ENCODE peak calls at places on chromosome 11, in four cellular contexts. R is HepG2, O is GM12878, B is K562. D is an unnamed sample.

GRCh38 chr11:38278457-38279141 is 1680.6 kb upstream of the RAG2 start:
- DNase-seq in O (no peak), R (no peak), B (no peak), D (no peak)

GRCh38 chr11:64034411-64034811 is 1.3 kb upstream of the FLRT1 start:
- DNase-seq in R (no peak), O (no peak), B (peak), D (peak)

GRCh38 chr11:86524603-86525352 is 147.6 kb downstream of the ME3 start:
- DNase-seq in R (peak), O (no peak), B (no peak), D (no peak)

GRCh38 chr11:121904148-121904547 is 211.9 kb downstream of the BLID start:
- DNase-seq in R (no peak), B (no peak), O (no peak), D (no peak)

GRCh38 chr11:30983143-30983542 is 386.4 kb downstream of the DCDC1 start:
- DNase-seq in B (no peak), R (no peak), O (no peak), D (no peak)

GRCh38 chr11:64409707-64410395 is 50.9 kb downstream of the RPS6KA4 start:
- DNase-seq in O (no peak), R (no peak), B (no peak), D (no peak)

GRCh38 chr11:110445428-110445827 is 15.7 kb downstream of the FDX1 start:
- DNase-seq in B (no peak), O (no peak), R (no peak), D (no peak)

GRCh38 chr11:36041988-36042606 is 98.2 kb downstream of the LDLRAD3 start:
- DNase-seq in O (no peak), R (no peak), B (peak), D (no peak)

GRCh38 chr11:47415949-47416472 is 7.6 kb downstream of the SLC39A13 start:
- DNase-seq in B (no peak), O (no peak), R (no peak), D (no peak)

GRCh38 chr11:16871368-16871767 is 132.9 kb downstream of the C11orf58 start:
- DNase-seq in O (no peak), R (no peak), B (no peak), D (no peak)

GRCh38 chr11:75031771-75032549 is 43.2 kb downstream of the NEU3 start:
- DNase-seq in B (peak), R (peak), O (no peak), D (peak)

GRCh38 chr11:117809236-117810055 is 12.4 kb upstream of the DSCAML1 start:
- DNase-seq in O (no peak), R (no peak), B (peak), D (peak)

GRCh38 chr11:86696451-86696850 is 24.0 kb upstream of the ME3 start:
- DNase-seq in O (no peak), R (no peak), B (no peak), D (no peak)

GRCh38 chr11:67507242-67507890 is 596 bp downstream of the CDK2AP2 start:
- DNase-seq in O (no peak), B (peak), R (no peak), D (peak)

GRCh38 chr11:19659529-19659928 is 53.1 kb upstream of the NAV2 start:
- DNase-seq in R (no peak), B (no peak), O (no peak), D (no peak)

GRCh38 chr11:67544591-67545242 is 21.5 kb upstream of the CABP2 start:
- DNase-seq in O (no peak), B (no peak), R (no peak), D (no peak)

GRCh38 chr11:62933285-62933684 is 12.1 kb upstream of the CHRM1 start:
- DNase-seq in B (no peak), R (no peak), O (no peak), D (no peak)

GRCh38 chr11:45174168-45174835 is 27.9 kb downstream of the PRDM11 start:
- DNase-seq in O (no peak), R (no peak), B (no peak), D (no peak)

GRCh38 chr11:71060358-71060757 is 192.0 kb downstream of the SHANK2 start:
- DNase-seq in O (no peak), R (no peak), B (no peak), D (no peak)

GRCh38 chr11:134485316-134485715 is 73.3 kb upstream of the B3GAT1 start:
- DNase-seq in O (no peak), B (no peak), R (no peak), D (no peak)

GRCh38 chr11:118437046-118437735 is 899 bp downstream of the KMT2A start:
- DNase-seq in B (peak), O (no peak), R (peak), D (peak)

GRCh38 chr11:6736495-6737121 is 35.2 kb downstream of the OR2AG2 start:
- DNase-seq in B (no peak), O (no peak), R (no peak), D (no peak)

GRCh38 chr11:69862797-69863543 is 43.8 kb upstream of the FGF3 start:
- DNase-seq in B (no peak), R (no peak), O (no peak), D (no peak)

DNA sequence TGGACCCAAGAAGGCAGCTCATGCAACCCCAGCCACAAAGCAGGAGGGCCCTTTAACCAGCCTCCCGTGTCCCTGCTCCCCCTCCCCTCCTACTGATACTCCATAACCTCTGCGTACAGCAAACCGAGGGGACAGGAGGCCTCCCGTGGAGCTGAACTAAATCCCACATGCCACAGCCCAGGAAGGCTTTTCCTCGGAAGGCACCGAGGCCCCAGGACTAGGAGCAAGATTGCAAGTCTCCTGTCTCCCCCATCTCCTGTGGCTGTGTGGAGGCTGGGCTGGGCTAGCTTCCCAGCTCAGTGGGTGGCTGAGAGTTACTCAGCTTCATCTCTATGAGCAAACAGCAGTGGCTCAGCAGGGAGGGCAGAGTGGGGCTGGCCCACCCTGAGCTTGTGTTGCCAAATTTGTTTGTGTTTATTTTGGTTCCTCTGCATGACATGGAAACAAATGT is 62.7 kb upstream of the NECTIN1 start:
- DNase-seq in O (no peak), B (no peak), R (no peak), D (no peak)
- TF ChIP-seq TCF7 in O (no peak), B (no peak), R (no peak), D (no peak)

DNA sequence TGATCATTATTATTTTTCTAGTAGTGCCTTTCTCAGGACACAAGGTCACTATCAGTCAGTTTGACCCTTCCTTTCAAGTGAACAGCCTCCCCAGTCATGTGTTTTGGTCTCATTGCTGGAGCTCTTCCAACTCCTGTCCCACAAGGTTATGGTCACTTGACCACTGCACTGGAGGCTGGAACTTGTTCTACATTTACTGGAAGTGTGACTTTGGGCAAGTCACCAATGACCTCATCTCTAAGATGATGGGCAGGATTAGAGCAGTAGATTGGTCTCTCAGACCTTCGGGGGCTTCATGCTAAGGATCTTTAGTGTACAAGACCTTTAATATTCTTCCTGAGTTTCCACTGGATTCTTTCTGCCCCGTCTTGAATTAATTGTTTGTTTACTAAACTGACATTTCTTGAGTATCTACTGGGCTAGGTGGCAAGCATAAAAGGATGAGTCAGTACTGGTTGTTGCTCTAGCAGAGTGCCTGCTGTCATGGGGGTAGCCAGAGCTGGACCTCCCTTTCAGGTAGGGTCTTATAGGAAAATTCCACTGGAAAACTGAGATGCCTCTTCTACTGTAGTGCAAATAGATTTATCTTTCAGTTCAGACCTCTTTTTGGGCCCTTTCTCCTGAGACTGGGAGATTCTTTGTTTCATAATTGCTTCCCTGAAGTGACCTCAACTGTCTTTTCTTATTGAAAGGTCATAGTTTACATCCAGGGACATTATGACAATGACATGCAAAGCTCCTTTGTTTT is 106.8 kb downstream of the GRAMD1B start:
- DNase-seq in R (no peak), O (no peak), B (no peak), D (no peak)
- TF ChIP-seq USF2 in R (no peak), O (no peak), B (no peak), D (no peak)

GRCh38 chr11:93326681-93327080 is 3.9 kb upstream of the DEUP1 start:
- DNase-seq in B (no peak), R (no peak), O (no peak), D (no peak)

GRCh38 chr11:93329936-93330445 is 551 bp upstream of the DEUP1 start:
- DNase-seq in R (no peak), B (peak), O (no peak), D (peak)

DNA sequence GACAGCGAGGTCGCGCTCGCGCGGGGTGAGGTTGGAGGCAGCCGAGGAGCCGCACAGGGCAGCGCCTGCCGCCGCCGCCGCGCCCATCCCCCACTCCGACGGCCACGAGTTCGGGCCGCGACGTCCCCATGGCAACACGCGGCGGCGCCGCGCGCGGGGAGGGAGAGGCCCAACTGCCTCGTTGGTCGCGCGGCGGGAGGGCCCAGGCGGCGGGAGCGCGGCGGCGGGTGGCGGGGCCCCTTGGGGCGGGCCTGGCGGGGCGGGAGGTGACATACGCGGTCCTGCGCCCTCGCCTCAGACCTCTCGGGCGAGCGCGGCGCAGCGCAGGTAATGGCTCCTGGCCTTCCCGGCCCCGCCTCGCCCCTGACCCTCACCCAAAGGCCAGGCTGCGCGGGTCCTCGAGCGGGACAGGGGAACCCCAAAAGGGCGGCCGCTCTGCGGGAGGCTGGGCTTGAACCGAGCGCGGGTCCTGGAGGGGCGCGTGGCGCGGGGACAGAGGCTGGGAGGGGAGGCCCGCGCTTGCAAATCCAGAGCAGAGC is at the start of gene DEUP1:
- DNase-seq in R (no peak), B (peak), O (no peak), D (peak)
- TF ChIP-seq TCF7 in R (no peak), B (no peak), O (no peak), D (peak)

GRCh38 chr11:120197977-120198376 is 12.9 kb upstream of the OAF start:
- DNase-seq in R (peak), O (no peak), B (no peak), D (no peak)

GRCh38 chr11:120198787-120199469 is 11.9 kb upstream of the OAF start:
- DNase-seq in R (peak), B (no peak), O (no peak), D (no peak)

GRCh38 chr11:120198403-120198786 is 12.4 kb upstream of the OAF start:
- DNase-seq in R (no peak), B (no peak), O (no peak), D (no peak)

GRCh38 chr11:120196857-120197253 is 14.0 kb upstream of the OAF start:
- DNase-seq in O (no peak), R (no peak), B (no peak), D (no peak)

DNA sequence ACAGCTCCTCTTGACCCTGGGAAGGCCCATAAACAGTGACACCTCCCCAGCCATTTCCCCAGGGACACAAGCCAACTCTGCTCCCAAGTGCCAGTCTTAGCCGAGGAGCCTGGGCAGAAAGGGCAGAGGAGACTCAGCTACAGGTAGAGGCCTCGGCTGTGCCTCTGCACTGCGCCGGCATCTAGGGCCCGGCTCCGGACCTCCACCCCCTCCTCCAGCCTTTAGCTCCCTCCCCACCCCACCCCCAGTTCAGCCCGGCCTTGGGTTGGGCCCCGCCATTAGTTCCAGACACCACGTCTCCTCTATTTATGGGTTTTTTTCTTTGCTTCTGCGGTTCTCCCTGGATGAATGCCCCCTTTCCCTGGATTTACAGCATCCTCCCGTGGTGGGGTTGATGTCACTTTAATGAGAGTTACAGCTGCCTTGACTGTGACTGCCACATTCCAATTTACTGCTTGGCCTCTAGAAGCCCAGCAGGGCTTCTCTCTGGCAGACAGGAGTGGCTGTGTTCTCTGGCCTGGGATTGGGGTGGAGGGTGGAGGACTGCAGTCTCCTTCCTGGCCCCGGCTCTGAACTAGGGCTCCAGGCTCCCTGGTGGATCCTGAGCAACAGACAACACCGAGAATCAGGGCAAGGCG is 13.5 kb upstream of the OAF start:
- DNase-seq in B (no peak), R (peak), O (no peak), D (no peak)
- TF ChIP-seq USF2 in B (no peak), R (no peak), O (no peak), D (no peak)

GRCh38 chr11:14541180-14541579 is 21.0 kb upstream of the PSMA1 start:
- DNase-seq in O (no peak), R (peak), B (no peak), D (no peak)

GRCh38 chr11:14538271-14538925 is 18.2 kb upstream of the PSMA1 start:
- DNase-seq in R (no peak), O (no peak), B (no peak), D (no peak)

GRCh38 chr11:14539867-14540475 is 19.8 kb upstream of the PSMA1 start:
- DNase-seq in B (no peak), R (no peak), O (no peak), D (no peak)

GRCh38 chr11:14538926-14539554 is 18.9 kb upstream of the PSMA1 start:
- DNase-seq in R (no peak), B (no peak), O (no peak), D (no peak)

GRCh38 chr11:14537134-14537599 is 17.0 kb upstream of the PSMA1 start:
- DNase-seq in B (peak), R (peak), O (no peak), D (no peak)
- TF ChIP-seq TCF7 in B (no peak), R (no peak), O (no peak), D (no peak)

GRCh38 chr11:1531418-1531817 is 40.7 kb downstream of the DUSP8 start:
- DNase-seq in B (no peak), O (no peak), R (no peak), D (no peak)

GRCh38 chr11:1532606-1533341 is 39.3 kb downstream of the DUSP8 start:
- DNase-seq in B (no peak), R (no peak), O (no peak), D (no peak)

GRCh38 chr11:1533342-1533725 is 38.7 kb downstream of the DUSP8 start:
- DNase-seq in R (no peak), B (no peak), O (no peak), D (no peak)

GRCh38 chr11:1530686-1531256 is 41.3 kb downstream of the DUSP8 start:
- DNase-seq in O (no peak), B (no peak), R (no peak), D (no peak)

DNA sequence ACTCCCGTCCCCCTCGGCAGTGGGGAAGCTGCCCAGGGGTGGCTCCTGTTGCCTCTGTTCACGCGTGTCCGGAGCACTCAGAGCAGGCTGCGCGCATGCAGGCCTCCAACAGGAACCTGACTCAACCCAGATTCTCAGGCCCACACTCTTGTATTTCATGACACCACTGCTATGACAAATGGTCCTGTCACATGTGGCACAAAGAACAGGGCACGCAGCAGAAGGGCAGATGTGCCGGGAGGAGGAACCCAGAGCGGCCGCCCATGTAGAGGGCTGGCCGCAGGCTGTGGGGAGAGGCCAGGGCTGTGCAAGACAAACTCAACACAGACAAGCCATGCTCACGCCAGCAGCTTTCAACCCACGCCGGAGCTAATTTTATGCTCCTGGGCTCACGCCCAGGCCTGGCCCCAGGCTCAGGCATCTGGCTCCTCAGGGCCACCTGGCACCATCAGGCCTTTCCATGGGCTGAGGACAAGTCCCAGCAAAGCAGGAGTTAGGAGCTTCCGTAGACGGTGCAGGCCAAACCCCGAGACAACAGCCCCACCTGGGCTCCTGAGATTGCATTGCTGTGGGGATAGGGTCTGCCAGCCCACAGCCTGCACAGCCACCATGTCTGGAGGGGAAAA is 40.0 kb downstream of the DUSP8 start:
- DNase-seq in B (no peak), R (no peak), O (no peak), D (no peak)
- TF ChIP-seq USF2 in B (no peak), R (no peak), O (no peak), D (no peak)

DNA sequence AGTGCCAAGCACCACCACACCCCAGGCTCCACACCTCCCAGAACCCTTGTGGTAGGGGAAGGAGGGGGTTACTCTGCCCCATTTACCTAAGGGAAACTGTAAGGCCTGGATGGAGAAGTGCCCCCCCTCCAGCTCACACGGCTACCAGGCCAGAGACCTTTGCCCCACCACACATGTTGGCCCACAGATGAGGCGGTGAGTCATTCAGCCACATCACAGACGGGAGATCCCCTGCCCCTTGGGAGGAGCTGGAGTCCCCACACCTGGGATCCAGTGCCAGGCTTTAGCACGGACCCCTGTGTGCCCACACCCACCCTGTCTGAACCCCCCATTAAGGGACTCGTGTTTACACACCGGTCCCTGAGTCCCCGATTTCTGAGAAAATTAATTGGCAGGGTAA is 24.9 kb downstream of the CDKN1C start:
- DNase-seq in O (peak), R (peak), B (peak), D (no peak)
- TF ChIP-seq TCF7 in O (peak), R (peak), B (no peak), D (no peak)

DNA sequence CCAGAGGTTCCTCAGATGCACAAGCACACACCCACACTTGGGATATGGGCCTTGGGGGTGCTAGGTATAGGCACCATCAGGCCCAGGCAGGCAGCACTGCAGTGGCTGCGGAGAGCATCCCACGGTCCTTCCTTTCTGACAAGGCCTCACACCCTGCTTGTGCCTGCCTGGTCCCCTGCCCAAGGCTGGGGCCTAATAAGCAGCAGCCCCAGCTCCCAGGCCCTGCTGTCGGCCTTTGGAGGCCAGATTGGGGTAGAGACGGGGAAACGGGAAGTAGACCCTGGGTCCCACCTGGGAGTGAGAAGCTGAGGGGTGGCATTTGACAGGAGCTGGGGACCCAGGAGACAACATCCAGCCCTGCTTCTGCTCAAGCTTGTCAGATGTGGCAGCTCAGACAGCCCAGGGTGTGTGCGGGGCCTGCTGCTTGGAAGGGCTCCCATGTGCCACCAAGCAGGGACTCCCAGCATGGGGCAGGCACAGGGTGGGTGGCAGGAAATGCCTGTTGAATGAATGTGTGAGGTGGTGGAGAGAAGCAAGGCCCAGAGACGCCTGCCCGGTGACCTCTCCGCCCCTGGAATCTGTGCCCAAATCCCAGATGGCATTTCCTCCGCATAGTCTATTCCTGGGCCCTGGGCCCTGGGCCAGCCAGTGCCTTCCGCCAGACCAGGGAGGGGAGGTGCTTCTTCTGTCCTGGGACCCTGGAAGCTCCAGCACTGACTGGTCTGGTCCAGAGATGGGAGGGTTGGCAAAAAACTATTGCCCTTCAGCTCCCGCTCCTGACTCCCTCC is 3.5 kb downstream of the CST6 start:
- DNase-seq in R (no peak), B (no peak), O (no peak), D (no peak)
- TF ChIP-seq USF2 in R (no peak), B (no peak), O (no peak), D (no peak)

GRCh38 chr11:115965754-115966504 is 461.7 kb upstream of the CADM1 start:
- DNase-seq in B (no peak), O (no peak), R (no peak), D (no peak)
- TF ChIP-seq TCF7 in B (no peak), O (no peak), R (no peak), D (no peak)

GRCh38 chr11:3090096-3090901 is 33.1 kb upstream of the CARS1 start:
- DNase-seq in O (no peak), R (no peak), B (no peak), D (no peak)
- TF ChIP-seq USF2 in O (no peak), R (no peak), B (no peak), D (no peak)

D was measured in WTC11.